ENCODE peak calls at places on chromosomes 4 and X, in eight cellular contexts. K is pons, Z is T-helper 2 cell, X is NCI-H446 treated with DMSO at 0.1 percent for 48 hours, Y is Daoy, V is hepatocyte, P is cortex of kidney, E is posterior vena cava. D is an unnamed sample.
A peak's percentile ranks its signal among the peaks of the same experiment; 100 is the strongest.

GRCh38 chr4:87209696-87210095 is 10.7 kb downstream of the KLHL8 start:
- DNase-seq in Y (no peak), Z (no peak), K (peak; percentile 48), P (no peak), V (no peak), E (peak; percentile 90), X (no peak), D (peak; percentile 29)

GRCh38 chrX:94752434-94753169 is 1078.6 kb downstream of the FAM133A start:
- DNase-seq in V (no peak), Y (no peak), X (no peak), K (no peak), P (no peak), Z (no peak), E (no peak), D (no peak)

GRCh38 chrX:23792861-23793553 is 10.0 kb downstream of the SAT1 start:
- DNase-seq in Y (no peak), Z (no peak), K (no peak), E (no peak), P (no peak), V (no peak), X (no peak), D (no peak)

GRCh38 chr4:133865606-133866327 is 335.8 kb downstream of the PABPC4L start:
- DNase-seq in Y (peak; percentile 87), Z (no peak), E (no peak), V (peak; percentile 73), X (no peak), P (no peak), K (no peak), D (no peak)

GRCh38 chr4:169098969-169099685 is 89.1 kb upstream of the CBR4 start:
- DNase-seq in Z (no peak), K (no peak), X (no peak), P (no peak), V (no peak), E (no peak), Y (no peak), D (no peak)

GRCh38 chrX:34562006-34562405 is 95.1 kb downstream of the TMEM47 start:
- DNase-seq in P (no peak), E (no peak), Y (no peak), V (no peak), K (no peak), Z (no peak), X (no peak), D (no peak)

GRCh38 chr4:55397024-55397520 is 1.3 kb downstream of the TMEM165 start:
- DNase-seq in X (no peak), P (no peak), E (no peak), K (no peak), V (peak; percentile 18), Y (no peak), Z (no peak), D (no peak)

GRCh38 chrX:10602646-10603045 is 17.7 kb downstream of the MID1 start:
- DNase-seq in Z (no peak), P (no peak), Y (no peak), X (no peak), E (no peak), V (no peak), K (no peak), D (no peak)